ENCODE peak calls at places on chromosome 14, in five cellular contexts. One of them, this sample, is unnamed.
A peak's percentile ranks its signal among the peaks of the same experiment; 100 is the strongest.

GRCh38 chr14:88195676-88196075 is 127.4 kb downstream of the KCNK10 start:
- DNase-seq in K562: no peak
- DNase-seq in H1: peak; percentile 45
- DNase-seq in HCT116: no peak
- DNase-seq in HepG2: no peak
- DNase-seq in this sample: no peak

GRCh38 chr14:103741876-103742275 is 26.3 kb downstream of the ZFYVE21 start:
- DNase-seq in K562: no peak
- DNase-seq in H1: no peak
- DNase-seq in HCT116: no peak
- DNase-seq in HepG2: no peak
- DNase-seq in this sample: no peak

GRCh38 chr14:48398675-48399282 is 723.4 kb upstream of the MDGA2 start:
- DNase-seq in K562: peak; percentile 8
- DNase-seq in H1: no peak
- DNase-seq in HCT116: peak; percentile 33
- DNase-seq in HepG2: peak; percentile 16
- DNase-seq in this sample: peak; percentile 80

GRCh38 chr14:32129124-32129523 is 52.0 kb downstream of the ARHGAP5 start:
- DNase-seq in K562: no peak
- DNase-seq in H1: no peak
- DNase-seq in HCT116: no peak
- DNase-seq in HepG2: no peak
- DNase-seq in this sample: peak; percentile 10

GRCh38 chr14:35124127-35124526 is 1.8 kb downstream of the PRORP start:
- DNase-seq in K562: no peak
- DNase-seq in H1: no peak
- DNase-seq in HCT116: no peak
- DNase-seq in HepG2: no peak
- DNase-seq in this sample: no peak

GRCh38 chr14:101927859-101928258 is 36.5 kb upstream of the DYNC1H1 start:
- DNase-seq in K562: peak; percentile 83
- DNase-seq in H1: no peak
- DNase-seq in HCT116: no peak
- DNase-seq in HepG2: no peak
- DNase-seq in this sample: no peak

GRCh38 chr14:57479197-57479596 is 14.5 kb downstream of the CCDC198 start:
- DNase-seq in K562: no peak
- DNase-seq in H1: no peak
- DNase-seq in HCT116: no peak
- DNase-seq in HepG2: no peak
- DNase-seq in this sample: no peak

GRCh38 chr14:81970307-81970706 is 436.7 kb upstream of the SEL1L start:
- DNase-seq in K562: no peak
- DNase-seq in H1: no peak
- DNase-seq in HCT116: no peak
- DNase-seq in HepG2: no peak
- DNase-seq in this sample: no peak

GRCh38 chr14:76486251-76486743 is 110.4 kb downstream of the ESRRB start:
- DNase-seq in K562: no peak
- DNase-seq in H1: no peak
- DNase-seq in HCT116: no peak
- DNase-seq in HepG2: no peak
- DNase-seq in this sample: no peak

GRCh38 chr14:105980224-105980623 is 453.8 kb downstream of the TMEM121 start:
- DNase-seq in K562: no peak
- DNase-seq in H1: no peak
- DNase-seq in HCT116: no peak
- DNase-seq in HepG2: no peak
- DNase-seq in this sample: no peak

GRCh38 chr14:31360919-31361662 is 59.3 kb downstream of the HEATR5A start:
- DNase-seq in K562: no peak
- DNase-seq in H1: no peak
- DNase-seq in HCT116: no peak
- DNase-seq in HepG2: no peak
- DNase-seq in this sample: no peak

GRCh38 chr14:89657014-89657413 is 240.0 kb upstream of the FOXN3 start:
- DNase-seq in K562: no peak
- DNase-seq in H1: no peak
- DNase-seq in HCT116: no peak
- DNase-seq in HepG2: no peak
- DNase-seq in this sample: no peak

GRCh38 chr14:96762650-96763049 is 34.5 kb upstream of the VRK1 start:
- DNase-seq in K562: peak; percentile 91
- DNase-seq in H1: no peak
- DNase-seq in HCT116: peak; percentile 80
- DNase-seq in HepG2: peak; percentile 67
- DNase-seq in this sample: peak; percentile 88

GRCh38 chr14:35789651-35790050 is 19.4 kb downstream of the RALGAPA1 start:
- DNase-seq in K562: no peak
- DNase-seq in H1: no peak
- DNase-seq in HCT116: no peak
- DNase-seq in HepG2: no peak
- DNase-seq in this sample: no peak

GRCh38 chr14:47300801-47301200 is 374.6 kb downstream of the MDGA2 start:
- DNase-seq in K562: no peak
- DNase-seq in H1: no peak
- DNase-seq in HCT116: no peak
- DNase-seq in HepG2: no peak
- DNase-seq in this sample: peak; percentile 26

GRCh38 chr14:84024231-84024630 is 1505.7 kb upstream of the FLRT2 start:
- DNase-seq in K562: no peak
- DNase-seq in H1: no peak
- DNase-seq in HCT116: no peak
- DNase-seq in HepG2: no peak
- DNase-seq in this sample: no peak

GRCh38 chr14:102994689-102995088 is 62.7 kb downstream of the CDC42BPB start:
- DNase-seq in K562: no peak
- DNase-seq in H1: no peak
- DNase-seq in HCT116: no peak
- DNase-seq in HepG2: no peak
- DNase-seq in this sample: no peak

GRCh38 chr14:21255385-21256101 is 13.7 kb downstream of the HNRNPC start:
- DNase-seq in K562: no peak
- DNase-seq in H1: no peak
- DNase-seq in HCT116: no peak
- DNase-seq in HepG2: no peak
- DNase-seq in this sample: no peak

GRCh38 chr14:64702493-64703392 is 1.5 kb upstream of the PLEKHG3 start:
- DNase-seq in K562: no peak
- DNase-seq in H1: peak; percentile 88
- DNase-seq in HCT116: no peak
- DNase-seq in HepG2: no peak
- DNase-seq in this sample: peak; percentile 70

GRCh38 chr14:89401783-89402182 is 15.2 kb downstream of the FOXN3 start:
- DNase-seq in K562: no peak
- DNase-seq in H1: no peak
- DNase-seq in HCT116: no peak
- DNase-seq in HepG2: no peak
- DNase-seq in this sample: no peak

GRCh38 chr14:70641548-70642312 is at the start of gene TTC9:
- DNase-seq in K562: peak; percentile 53
- DNase-seq in H1: peak; percentile 75
- DNase-seq in HCT116: no peak
- DNase-seq in HepG2: no peak
- DNase-seq in this sample: peak; percentile 44

GRCh38 chr14:105384041-105384557 is 14.2 kb upstream of the TEX22 start:
- DNase-seq in K562: no peak
- DNase-seq in H1: no peak
- DNase-seq in HCT116: no peak
- DNase-seq in HepG2: no peak
- DNase-seq in this sample: no peak

GRCh38 chr14:54446201-54446693 is 5.1 kb upstream of the CNIH1 start:
- DNase-seq in K562: no peak
- DNase-seq in H1: no peak
- DNase-seq in HCT116: no peak
- DNase-seq in HepG2: no peak
- DNase-seq in this sample: no peak
- TF ChIP-seq JUND in K562: no peak
- TF ChIP-seq JUND in H1: no peak
- TF ChIP-seq JUND in HCT116: no peak
- TF ChIP-seq JUND in HepG2: no peak
- TF ChIP-seq JUND in this sample: no peak

DNA sequence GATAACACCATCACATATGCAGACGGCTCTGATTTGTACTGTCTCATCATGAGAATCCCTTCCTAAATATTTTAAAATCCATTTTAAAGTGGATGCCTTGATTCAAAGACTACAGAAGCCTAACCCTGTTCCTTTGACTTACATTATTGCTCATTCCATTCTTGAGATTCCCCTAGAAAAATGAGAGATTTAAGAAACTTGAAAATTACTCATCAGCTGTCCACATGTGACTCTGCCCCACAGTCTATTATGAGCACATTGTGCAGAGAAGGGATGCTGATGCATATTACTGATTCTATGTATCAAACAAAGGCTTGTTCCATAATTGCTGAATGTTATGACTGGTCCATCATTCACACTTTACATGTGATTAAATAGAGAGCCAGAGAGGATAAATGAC is 344.1 kb downstream of the NPAS3 start:
- DNase-seq in K562: no peak
- DNase-seq in H1: no peak
- DNase-seq in HCT116: no peak
- DNase-seq in HepG2: no peak
- DNase-seq in this sample: no peak
- TF ChIP-seq JUND in K562: no peak
- TF ChIP-seq JUND in H1: no peak
- TF ChIP-seq JUND in HCT116: no peak
- TF ChIP-seq JUND in HepG2: no peak
- TF ChIP-seq JUND in this sample: no peak

DNA sequence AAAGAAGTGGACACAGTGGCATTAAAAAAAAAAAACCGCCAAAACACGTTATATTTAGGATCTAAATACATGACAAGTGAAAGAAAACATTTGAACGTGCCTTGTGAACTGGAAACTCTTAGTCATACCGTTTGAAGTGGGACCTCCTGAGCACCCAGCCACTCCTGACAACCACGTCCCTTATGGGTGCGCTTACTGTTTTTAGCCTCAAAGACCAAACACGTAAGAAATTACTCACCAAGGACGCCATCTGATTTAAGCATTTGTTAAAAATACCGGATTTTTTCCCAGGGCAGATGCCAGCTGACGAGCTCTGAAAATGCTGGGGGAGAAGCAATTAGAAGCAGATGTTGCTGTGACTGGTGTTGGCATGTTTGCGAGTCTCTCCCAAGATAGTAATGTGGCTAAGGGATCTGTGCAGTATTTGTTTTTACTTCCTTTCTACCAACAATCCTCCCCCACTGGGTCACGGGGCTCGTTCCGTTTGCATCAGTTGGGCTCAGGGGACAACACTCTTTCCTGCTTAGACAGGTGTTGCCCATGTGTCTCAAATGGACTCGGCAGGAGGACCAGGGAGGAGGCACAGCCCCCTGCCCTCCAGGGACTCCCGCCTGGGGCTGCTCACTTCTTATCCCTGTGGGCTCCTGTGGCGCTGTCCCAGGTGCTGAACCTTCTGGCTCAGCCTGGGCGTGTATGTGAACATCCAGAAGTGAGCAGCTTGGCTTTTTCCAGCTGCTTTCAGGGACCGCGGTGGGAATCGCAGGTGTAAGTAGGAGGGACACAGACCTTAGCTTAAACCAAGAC is 101.0 kb downstream of the BEGAIN start:
- DNase-seq in K562: peak; percentile 72
- DNase-seq in H1: peak; percentile 94
- DNase-seq in HCT116: no peak
- DNase-seq in HepG2: peak; percentile 43
- DNase-seq in this sample: peak; percentile 73
- TF ChIP-seq JUND in K562: no peak
- TF ChIP-seq JUND in H1: no peak
- TF ChIP-seq JUND in HCT116: no peak
- TF ChIP-seq JUND in HepG2: no peak
- TF ChIP-seq JUND in this sample: no peak

DNA sequence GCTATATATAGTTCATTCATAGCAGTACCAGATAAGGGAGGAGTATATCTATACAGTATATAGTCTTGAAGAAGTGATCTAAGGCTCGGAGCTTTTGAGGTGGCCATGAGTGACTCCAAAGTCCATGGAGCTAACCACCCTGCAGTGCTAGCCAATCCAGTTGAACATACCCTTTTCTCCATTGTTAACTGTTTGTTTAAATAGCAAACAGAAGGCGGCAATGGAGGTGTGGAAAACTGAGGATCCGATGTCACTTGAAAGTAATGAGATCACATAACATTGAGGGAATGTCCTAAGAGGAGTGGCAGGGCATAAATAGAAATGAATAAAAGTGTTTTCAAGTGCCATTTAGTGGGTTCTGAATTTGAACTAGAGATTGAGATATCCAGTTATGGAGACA is 12.4 kb upstream of the SNAPC1 start:
- DNase-seq in K562: no peak
- DNase-seq in H1: no peak
- DNase-seq in HCT116: no peak
- DNase-seq in HepG2: peak; percentile 45
- DNase-seq in this sample: peak; percentile 45
- TF ChIP-seq JUND in K562: no peak
- TF ChIP-seq JUND in H1: no peak
- TF ChIP-seq JUND in HCT116: no peak
- TF ChIP-seq JUND in HepG2: no peak
- TF ChIP-seq JUND in this sample: no peak